ENCODE peak calls at places on chromosome 17, in nine cellular contexts. One of them, this sample, is unnamed.

GRCh38 chr17:77602883-77603640 is 355.4 kb upstream of the TNRC6C start:
- DNase-seq in ovary: no peak
- DNase-seq in GM12878: no peak
- DNase-seq in breast epithelium: no peak
- DNase-seq in tibial artery: peak; percentile 66
- DNase-seq in A549: no peak
- DNase-seq in IMR-90: no peak
- DNase-seq in foreskin fibroblast: no peak
- DNase-seq in cardiac fibroblast: no peak
- DNase-seq in this sample: no peak

GRCh38 chr17:77184474-77184873 is 43.7 kb downstream of the SEC14L1 start:
- DNase-seq in cardiac fibroblast: no peak
- DNase-seq in IMR-90: no peak
- DNase-seq in tibial artery: no peak
- DNase-seq in GM12878: no peak
- DNase-seq in A549: no peak
- DNase-seq in ovary: no peak
- DNase-seq in foreskin fibroblast: peak; percentile 31
- DNase-seq in breast epithelium: no peak
- DNase-seq in this sample: no peak

GRCh38 chr17:58452738-58453137 is 35.4 kb upstream of the RNF43 start:
- DNase-seq in breast epithelium: no peak
- DNase-seq in cardiac fibroblast: no peak
- DNase-seq in GM12878: no peak
- DNase-seq in ovary: no peak
- DNase-seq in tibial artery: no peak
- DNase-seq in IMR-90: peak; percentile 10
- DNase-seq in A549: no peak
- DNase-seq in foreskin fibroblast: no peak
- DNase-seq in this sample: no peak

GRCh38 chr17:12830692-12831363 is 41.5 kb downstream of the ARHGAP44 start:
- DNase-seq in foreskin fibroblast: no peak
- DNase-seq in ovary: no peak
- DNase-seq in breast epithelium: no peak
- DNase-seq in tibial artery: no peak
- DNase-seq in A549: no peak
- DNase-seq in IMR-90: no peak
- DNase-seq in GM12878: no peak
- DNase-seq in cardiac fibroblast: no peak
- DNase-seq in this sample: no peak

GRCh38 chr17:48878920-48879898 is 13.4 kb upstream of the ATP5MC1 start:
- DNase-seq in GM12878: peak; percentile 55
- DNase-seq in foreskin fibroblast: peak; percentile 81
- DNase-seq in tibial artery: no peak
- DNase-seq in A549: peak; percentile 94
- DNase-seq in IMR-90: peak; percentile 66
- DNase-seq in cardiac fibroblast: peak; percentile 79
- DNase-seq in ovary: peak; percentile 34
- DNase-seq in breast epithelium: no peak
- DNase-seq in this sample: peak; percentile 78

GRCh38 chr17:17822189-17822978 is 14.4 kb downstream of the SREBF1 start:
- DNase-seq in breast epithelium: no peak
- DNase-seq in ovary: peak; percentile 68
- DNase-seq in tibial artery: peak; percentile 91
- DNase-seq in cardiac fibroblast: peak; percentile 92
- DNase-seq in A549: no peak
- DNase-seq in IMR-90: peak; percentile 87
- DNase-seq in foreskin fibroblast: peak; percentile 94
- DNase-seq in GM12878: no peak
- DNase-seq in this sample: no peak

GRCh38 chr17:45757431-45758218 is 26.5 kb upstream of the CRHR1 start:
- DNase-seq in ovary: no peak
- DNase-seq in A549: no peak
- DNase-seq in tibial artery: no peak
- DNase-seq in IMR-90: no peak
- DNase-seq in foreskin fibroblast: no peak
- DNase-seq in GM12878: no peak
- DNase-seq in breast epithelium: no peak
- DNase-seq in cardiac fibroblast: no peak
- DNase-seq in this sample: no peak

GRCh38 chr17:15185625-15185991 is 79.5 kb downstream of the PMP22 start:
- DNase-seq in cardiac fibroblast: peak; percentile 77
- DNase-seq in IMR-90: peak; percentile 36
- DNase-seq in breast epithelium: no peak
- DNase-seq in foreskin fibroblast: peak; percentile 83
- DNase-seq in tibial artery: peak; percentile 69
- DNase-seq in A549: no peak
- DNase-seq in ovary: no peak
- DNase-seq in GM12878: no peak
- DNase-seq in this sample: no peak

GRCh38 chr17:50146927-50147640 is 3.4 kb downstream of the PPP1R9B start:
- DNase-seq in IMR-90: no peak
- DNase-seq in foreskin fibroblast: peak; percentile 46
- DNase-seq in A549: no peak
- DNase-seq in ovary: no peak
- DNase-seq in breast epithelium: no peak
- DNase-seq in GM12878: no peak
- DNase-seq in tibial artery: peak; percentile 89
- DNase-seq in cardiac fibroblast: no peak
- DNase-seq in this sample: no peak

GRCh38 chr17:35214192-35214591 is 20.0 kb upstream of the SLC35G3 start:
- DNase-seq in IMR-90: no peak
- DNase-seq in tibial artery: no peak
- DNase-seq in breast epithelium: no peak
- DNase-seq in cardiac fibroblast: no peak
- DNase-seq in GM12878: no peak
- DNase-seq in foreskin fibroblast: no peak
- DNase-seq in ovary: no peak
- DNase-seq in A549: no peak
- DNase-seq in this sample: peak; percentile 98

GRCh38 chr17:58224315-58224714 is 5.3 kb upstream of the MKS1 start:
- DNase-seq in GM12878: no peak
- DNase-seq in cardiac fibroblast: peak; percentile 48
- DNase-seq in IMR-90: peak; percentile 46
- DNase-seq in ovary: no peak
- DNase-seq in tibial artery: no peak
- DNase-seq in foreskin fibroblast: peak; percentile 69
- DNase-seq in A549: peak; percentile 47
- DNase-seq in breast epithelium: no peak
- DNase-seq in this sample: no peak

GRCh38 chr17:64728041-64728695 is 66.1 kb upstream of the SMURF2 start:
- DNase-seq in foreskin fibroblast: peak; percentile 60
- DNase-seq in ovary: peak; percentile 27
- DNase-seq in breast epithelium: no peak
- DNase-seq in GM12878: no peak
- DNase-seq in IMR-90: no peak
- DNase-seq in cardiac fibroblast: peak; percentile 29
- DNase-seq in A549: no peak
- DNase-seq in tibial artery: peak; percentile 34
- DNase-seq in this sample: no peak

GRCh38 chr17:57548421-57549385 is 196.4 kb downstream of the CCDC182 start:
- DNase-seq in foreskin fibroblast: no peak
- DNase-seq in tibial artery: no peak
- DNase-seq in breast epithelium: no peak
- DNase-seq in A549: no peak
- DNase-seq in cardiac fibroblast: peak; percentile 51
- DNase-seq in ovary: no peak
- DNase-seq in GM12878: no peak
- DNase-seq in IMR-90: no peak
- DNase-seq in this sample: no peak

GRCh38 chr17:71063559-71063958 is 894.2 kb downstream of the KCNJ2 start:
- DNase-seq in tibial artery: no peak
- DNase-seq in ovary: no peak
- DNase-seq in GM12878: no peak
- DNase-seq in A549: no peak
- DNase-seq in cardiac fibroblast: no peak
- DNase-seq in foreskin fibroblast: no peak
- DNase-seq in IMR-90: no peak
- DNase-seq in breast epithelium: no peak
- DNase-seq in this sample: no peak

GRCh38 chr17:35117984-35118383 is 1.7 kb downstream of the RAD51D start:
- DNase-seq in IMR-90: peak; percentile 23
- DNase-seq in breast epithelium: no peak
- DNase-seq in tibial artery: no peak
- DNase-seq in A549: no peak
- DNase-seq in foreskin fibroblast: peak; percentile 74
- DNase-seq in ovary: no peak
- DNase-seq in cardiac fibroblast: peak; percentile 47
- DNase-seq in GM12878: peak; percentile 45
- DNase-seq in this sample: no peak

GRCh38 chr17:75595284-75595918 is 7.8 kb downstream of the MYO15B start:
- DNase-seq in IMR-90: no peak
- DNase-seq in tibial artery: no peak
- DNase-seq in foreskin fibroblast: no peak
- DNase-seq in cardiac fibroblast: no peak
- DNase-seq in GM12878: no peak
- DNase-seq in breast epithelium: no peak
- DNase-seq in A549: no peak
- DNase-seq in ovary: no peak
- DNase-seq in this sample: no peak

GRCh38 chr17:9676742-9677387 is 31.5 kb downstream of the USP43 start:
- DNase-seq in breast epithelium: no peak
- DNase-seq in ovary: no peak
- DNase-seq in GM12878: peak; percentile 9
- DNase-seq in foreskin fibroblast: peak; percentile 14
- DNase-seq in IMR-90: peak; percentile 12
- DNase-seq in tibial artery: no peak
- DNase-seq in cardiac fibroblast: no peak
- DNase-seq in A549: peak; percentile 69
- DNase-seq in this sample: no peak

GRCh38 chr17:47839899-47840741 is 953 bp downstream of the SCRN2 start:
- DNase-seq in IMR-90: no peak
- DNase-seq in tibial artery: no peak
- DNase-seq in A549: no peak
- DNase-seq in cardiac fibroblast: no peak
- DNase-seq in ovary: peak; percentile 44
- DNase-seq in foreskin fibroblast: no peak
- DNase-seq in breast epithelium: no peak
- DNase-seq in GM12878: no peak
- DNase-seq in this sample: no peak

GRCh38 chr17:16583781-16584180 is 14.8 kb upstream of the ZNF287 start:
- DNase-seq in breast epithelium: no peak
- DNase-seq in foreskin fibroblast: no peak
- DNase-seq in IMR-90: no peak
- DNase-seq in cardiac fibroblast: no peak
- DNase-seq in tibial artery: no peak
- DNase-seq in ovary: no peak
- DNase-seq in A549: no peak
- DNase-seq in GM12878: no peak
- DNase-seq in this sample: no peak
- H3K4me3 ChIP-seq in breast epithelium: peak overlapping the region; percentile 63
- H3K4me3 ChIP-seq in foreskin fibroblast: peak overlapping the region; percentile 30
- H3K4me3 ChIP-seq in IMR-90: no peak overlapping the region
- H3K4me3 ChIP-seq in cardiac fibroblast: no peak overlapping the region
- H3K4me3 ChIP-seq in tibial artery: peak overlapping the region; percentile 47
- H3K4me3 ChIP-seq in ovary: no peak overlapping the region
- H3K4me3 ChIP-seq in A549: no peak overlapping the region
- H3K4me3 ChIP-seq in GM12878: no peak overlapping the region
- H3K4me3 ChIP-seq in this sample: peak overlapping the region; percentile 54

GRCh38 chr17:74465378-74466110 is 890 bp upstream of the CD300A start:
- DNase-seq in foreskin fibroblast: no peak
- DNase-seq in A549: no peak
- DNase-seq in IMR-90: no peak
- DNase-seq in ovary: no peak
- DNase-seq in cardiac fibroblast: no peak
- DNase-seq in tibial artery: no peak
- DNase-seq in breast epithelium: no peak
- DNase-seq in GM12878: no peak
- DNase-seq in this sample: no peak
- H3K4me3 ChIP-seq in foreskin fibroblast: no peak overlapping the region
- H3K4me3 ChIP-seq in A549: no peak overlapping the region
- H3K4me3 ChIP-seq in IMR-90: no peak overlapping the region
- H3K4me3 ChIP-seq in ovary: no peak overlapping the region
- H3K4me3 ChIP-seq in cardiac fibroblast: no peak overlapping the region
- H3K4me3 ChIP-seq in tibial artery: no peak overlapping the region
- H3K4me3 ChIP-seq in breast epithelium: no peak overlapping the region
- H3K4me3 ChIP-seq in GM12878: peak overlapping the region; percentile 92
- H3K4me3 ChIP-seq in this sample: no peak overlapping the region

GRCh38 chr17:39235555-39236221 is 9.9 kb upstream of the STAC2 start:
- DNase-seq in IMR-90: peak; percentile 57
- DNase-seq in GM12878: peak; percentile 24
- DNase-seq in cardiac fibroblast: peak; percentile 64
- DNase-seq in ovary: no peak
- DNase-seq in tibial artery: peak; percentile 39
- DNase-seq in A549: peak; percentile 92
- DNase-seq in breast epithelium: no peak
- DNase-seq in foreskin fibroblast: peak; percentile 52
- DNase-seq in this sample: peak; percentile 74

GRCh38 chr17:39230361-39230760 is 4.6 kb upstream of the STAC2 start:
- DNase-seq in foreskin fibroblast: no peak
- DNase-seq in IMR-90: no peak
- DNase-seq in A549: no peak
- DNase-seq in GM12878: no peak
- DNase-seq in breast epithelium: no peak
- DNase-seq in ovary: no peak
- DNase-seq in tibial artery: no peak
- DNase-seq in cardiac fibroblast: no peak
- DNase-seq in this sample: no peak

GRCh38 chr17:39229274-39229913 is 3.6 kb upstream of the STAC2 start:
- DNase-seq in IMR-90: peak; percentile 37
- DNase-seq in A549: no peak
- DNase-seq in cardiac fibroblast: peak; percentile 77
- DNase-seq in breast epithelium: no peak
- DNase-seq in tibial artery: no peak
- DNase-seq in foreskin fibroblast: peak; percentile 50
- DNase-seq in ovary: no peak
- DNase-seq in GM12878: no peak
- DNase-seq in this sample: no peak

GRCh38 chr17:39231091-39231561 is 5.4 kb upstream of the STAC2 start:
- DNase-seq in foreskin fibroblast: no peak
- DNase-seq in ovary: no peak
- DNase-seq in GM12878: no peak
- DNase-seq in A549: no peak
- DNase-seq in breast epithelium: peak; percentile 89
- DNase-seq in cardiac fibroblast: no peak
- DNase-seq in IMR-90: no peak
- DNase-seq in tibial artery: peak; percentile 92
- DNase-seq in this sample: no peak

GRCh38 chr17:39231587-39232551 is 6.1 kb upstream of the STAC2 start:
- DNase-seq in GM12878: no peak
- DNase-seq in tibial artery: peak; percentile 90
- DNase-seq in breast epithelium: no peak
- DNase-seq in foreskin fibroblast: peak; percentile 67
- DNase-seq in cardiac fibroblast: peak; percentile 62
- DNase-seq in IMR-90: peak; percentile 26
- DNase-seq in ovary: no peak
- DNase-seq in A549: peak; percentile 76
- DNase-seq in this sample: peak; percentile 40
- H3K4me3 ChIP-seq in GM12878: no peak overlapping the region
- H3K4me3 ChIP-seq in tibial artery: peak overlapping the region; percentile 27
- H3K4me3 ChIP-seq in breast epithelium: peak overlapping the region; percentile 32
- H3K4me3 ChIP-seq in foreskin fibroblast: no peak overlapping the region
- H3K4me3 ChIP-seq in cardiac fibroblast: no peak overlapping the region
- H3K4me3 ChIP-seq in IMR-90: no peak overlapping the region
- H3K4me3 ChIP-seq in ovary: no peak overlapping the region
- H3K4me3 ChIP-seq in A549: no peak overlapping the region
- H3K4me3 ChIP-seq in this sample: no peak overlapping the region

GRCh38 chr17:53818894-53819293 is 3.8 kb upstream of the KIF2B start:
- DNase-seq in tibial artery: no peak
- DNase-seq in foreskin fibroblast: no peak
- DNase-seq in cardiac fibroblast: no peak
- DNase-seq in IMR-90: no peak
- DNase-seq in GM12878: no peak
- DNase-seq in breast epithelium: no peak
- DNase-seq in ovary: no peak
- DNase-seq in A549: no peak
- DNase-seq in this sample: no peak
- H3K4me3 ChIP-seq in tibial artery: no peak overlapping the region
- H3K4me3 ChIP-seq in foreskin fibroblast: no peak overlapping the region
- H3K4me3 ChIP-seq in cardiac fibroblast: no peak overlapping the region
- H3K4me3 ChIP-seq in IMR-90: no peak overlapping the region
- H3K4me3 ChIP-seq in GM12878: no peak overlapping the region
- H3K4me3 ChIP-seq in breast epithelium: no peak overlapping the region
- H3K4me3 ChIP-seq in ovary: no peak overlapping the region
- H3K4me3 ChIP-seq in A549: no peak overlapping the region
- H3K4me3 ChIP-seq in this sample: no peak overlapping the region

This sample was measured in Jurkat, Clone E6-1.